ENCODE peak calls at places on chromosome 2, in eight cellular contexts. B is lower lobe of right lung; F is SJSA1; U is iPS DF 6.9; V is A549; D is RWPE1; O is CD4-positive, alpha-beta memory T cell; R is small intestine. W is an unnamed sample.
A peak's percentile ranks its signal among the peaks of the same experiment; 100 is the strongest.

GRCh38 chr2:32538735-32539134 is 89.1 kb upstream of the TTC27 start:
- DNase-seq in B (no peak), F (no peak), U (no peak), V (no peak), D (no peak), O (no peak), R (no peak), W (no peak)

GRCh38 chr2:36597003-36597531 is 901 bp downstream of the FEZ2 start:
- DNase-seq in B (no peak), F (no peak), U (no peak), V (no peak), D (no peak), O (no peak), R (peak; percentile 5), W (no peak)

GRCh38 chr2:163713534-163714311 is 22.1 kb downstream of the FIGN start:
- DNase-seq in B (no peak), F (no peak), U (no peak), V (no peak), D (no peak), O (no peak), R (no peak), W (no peak)

GRCh38 chr2:152647417-152648010 is 69.7 kb downstream of the PRPF40A start:
- DNase-seq in B (peak; percentile 59), F (no peak), U (no peak), V (no peak), D (no peak), O (no peak), R (peak; percentile 77), W (no peak)

GRCh38 chr2:45173513-45173912 is 164.3 kb upstream of the SIX2 start:
- DNase-seq in B (no peak), F (peak; percentile 55), U (no peak), V (peak; percentile 84), D (peak; percentile 79), O (no peak), R (no peak), W (no peak)

GRCh38 chr2:234298916-234299315 is 198.0 kb downstream of the ARL4C start:
- DNase-seq in B (no peak), F (no peak), U (no peak), V (no peak), D (no peak), O (no peak), R (no peak), W (no peak)

GRCh38 chr2:30197570-30197969 is 33.8 kb upstream of the LBH start:
- DNase-seq in B (no peak), F (no peak), U (no peak), V (no peak), D (no peak), O (no peak), R (no peak), W (no peak)

GRCh38 chr2:10076511-10076910 is 3.7 kb downstream of the CYS1 start:
- DNase-seq in B (no peak), F (no peak), U (no peak), V (no peak), D (no peak), O (no peak), R (no peak), W (no peak)

GRCh38 chr2:9250498-9251153 is 44.0 kb downstream of the ASAP2 start:
- DNase-seq in B (no peak), F (no peak), U (no peak), V (no peak), D (no peak), O (no peak), R (peak; percentile 80), W (no peak)

GRCh38 chr2:128623776-128624424 is 305.2 kb upstream of the HS6ST1 start:
- DNase-seq in B (peak; percentile 18), F (peak; percentile 21), U (no peak), V (no peak), D (peak; percentile 20), O (no peak), R (no peak), W (no peak)

GRCh38 chr2:133937669-133938068 is 316.2 kb upstream of the MGAT5 start:
- DNase-seq in B (no peak), F (no peak), U (no peak), V (no peak), D (no peak), O (no peak), R (no peak), W (no peak)

GRCh38 chr2:180679693-180680092 is 300.7 kb upstream of the UBE2E3 start:
- DNase-seq in B (no peak), F (no peak), U (peak; percentile 43), V (no peak), D (no peak), O (no peak), R (no peak), W (no peak)

GRCh38 chr2:1856922-1857321 is 112.6 kb upstream of the PXDN start:
- DNase-seq in B (no peak), F (no peak), U (no peak), V (peak; percentile 22), D (no peak), O (no peak), R (no peak), W (no peak)

GRCh38 chr2:218975060-218975777 is 9.8 kb downstream of the FEV start:
- DNase-seq in B (no peak), F (no peak), U (no peak), V (no peak), D (no peak), O (no peak), R (peak; percentile 98), W (no peak)

GRCh38 chr2:56191617-56192016 is 7.8 kb downstream of the CCDC85A start:
- DNase-seq in B (no peak), F (peak; percentile 15), U (no peak), V (peak; percentile 71), D (peak; percentile 54), O (no peak), R (peak; percentile 30), W (no peak)

GRCh38 chr2:105308785-105309540 is 20.6 kb downstream of the TGFBRAP1 start:
- DNase-seq in B (peak; percentile 56), F (no peak), U (no peak), V (no peak), D (no peak), O (no peak), R (no peak), W (no peak)

GRCh38 chr2:224780096-224780495 is 63.9 kb upstream of the CCDC195 start:
- DNase-seq in B (no peak), F (no peak), U (no peak), V (no peak), D (no peak), O (no peak), R (no peak), W (no peak)

GRCh38 chr2:119439574-119440500 is 8.2 kb downstream of the TMEM37 start:
- DNase-seq in B (peak; percentile 51), F (no peak), U (no peak), V (no peak), D (no peak), O (no peak), R (no peak), W (no peak)

GRCh38 chr2:126652323-126652891 is 3.6 kb upstream of the GYPC start:
- DNase-seq in B (no peak), F (no peak), U (no peak), V (no peak), D (no peak), O (no peak), R (no peak), W (no peak)

GRCh38 chr2:241821460-241822263 is 12.7 kb downstream of the NEU4 start:
- DNase-seq in B (no peak), F (no peak), U (no peak), V (no peak), D (no peak), O (no peak), R (no peak), W (no peak)

GRCh38 chr2:120674246-120675170 is 61.2 kb upstream of the GLI2 start:
- DNase-seq in B (no peak), F (no peak), U (no peak), V (no peak), D (no peak), O (no peak), R (no peak), W (no peak)

GRCh38 chr2:216934623-216935022 is 74.8 kb upstream of the TNP1 start:
- DNase-seq in B (no peak), F (no peak), U (no peak), V (no peak), D (no peak), O (no peak), R (no peak), W (no peak)
- H3K27ac ChIP-seq in B (no peak overlapping the region), F (no peak overlapping the region), U (no peak overlapping the region), V (no peak overlapping the region), D (no peak overlapping the region), O (no peak overlapping the region), R (no peak overlapping the region), W (no peak overlapping the region)

GRCh38 chr2:42929577-42929984 is 137.2 kb upstream of the HAAO start:
- DNase-seq in B (no peak), F (no peak), U (no peak), V (no peak), D (no peak), O (no peak), R (no peak), W (no peak)
- H3K27ac ChIP-seq in B (peak overlapping the region; percentile 79), F (peak overlapping the region; percentile 29), U (no peak overlapping the region), V (no peak overlapping the region), D (peak overlapping the region; percentile 46), O (no peak overlapping the region), R (peak overlapping the region; percentile 63), W (no peak overlapping the region)

GRCh38 chr2:64019083-64019974 is at the start of gene VPS54:
- DNase-seq in B (peak; percentile 76), F (peak; percentile 77), U (no peak), V (peak; percentile 79), D (peak; percentile 55), O (peak; percentile 63), R (peak; percentile 46), W (peak; percentile 44)
- H3K27ac ChIP-seq in B (peak within 1 kb of the TSS; percentile 90), F (peak within 1 kb of the TSS; percentile 94), U (no peak within 1 kb of the TSS), V (peak within 1 kb of the TSS; percentile 96), D (peak within 1 kb of the TSS; percentile 91), O (peak within 1 kb of the TSS; percentile 72), R (peak within 1 kb of the TSS; percentile 98), W (peak within 1 kb of the TSS; percentile 35)

GRCh38 chr2:168138911-168139310 is 108.5 kb downstream of the STK39 start:
- DNase-seq in B (no peak), F (no peak), U (no peak), V (no peak), D (no peak), O (no peak), R (no peak), W (no peak)

GRCh38 chr2:168138369-168138768 is 109.0 kb downstream of the STK39 start:
- DNase-seq in B (no peak), F (no peak), U (no peak), V (no peak), D (no peak), O (no peak), R (no peak), W (no peak)

GRCh38 chr2:168140892-168141291 is 106.5 kb downstream of the STK39 start:
- DNase-seq in B (no peak), F (no peak), U (no peak), V (no peak), D (no peak), O (no peak), R (no peak), W (no peak)

GRCh38 chr2:168137510-168138180 is 109.8 kb downstream of the STK39 start:
- DNase-seq in B (no peak), F (no peak), U (peak; percentile 20), V (no peak), D (no peak), O (no peak), R (no peak), W (no peak)

DNA sequence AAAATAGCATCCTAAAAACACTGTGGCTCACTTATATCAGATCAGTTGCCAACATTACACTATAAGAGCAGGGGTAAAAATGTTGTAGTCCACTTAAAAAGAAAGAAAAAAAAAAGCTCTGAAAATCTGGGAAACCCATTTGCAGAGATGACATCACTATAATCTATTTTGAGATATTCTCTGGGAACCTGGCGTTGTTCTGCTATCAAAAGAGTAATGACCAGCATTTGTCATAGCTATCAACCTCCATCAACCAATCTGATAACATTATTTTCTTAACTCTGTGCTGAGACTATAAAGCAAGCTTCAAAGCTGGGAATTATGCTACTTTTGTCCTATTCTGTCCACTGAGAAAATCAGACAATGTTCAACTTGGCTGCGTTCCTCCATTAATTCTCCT is 107.6 kb downstream of the STK39 start:
- DNase-seq in B (no peak), F (no peak), U (no peak), V (no peak), D (no peak), O (no peak), R (no peak), W (no peak)
- H3K27ac ChIP-seq in B (no peak overlapping the region), F (no peak overlapping the region), U (no peak overlapping the region), V (no peak overlapping the region), D (no peak overlapping the region), O (no peak overlapping the region), R (no peak overlapping the region), W (no peak overlapping the region)